ENCODE peak calls at places on chromosomes 7 and 10, in eight cellular contexts. Y is IMR-90, E is GM23248, C is fibroblast of lung, Q is neural progenitor cell, U is colonic mucosa, N is astrocyte, L is DND-41. P is an unnamed sample.

GRCh38 chr7:5776894-5777645 is 4.4 kb downstream of the RNF216 start:
- DNase-seq in Q (no peak), C (no peak), Y (no peak), E (no peak), L (peak; percentile 26), U (no peak), N (no peak), P (no peak)

GRCh38 chr10:113680172-113681111 is 730 bp downstream of the CASP7 start:
- DNase-seq in E (peak; percentile 78), N (peak; percentile 49), C (peak; percentile 73), Y (peak; percentile 73), Q (no peak), U (peak; percentile 80), L (peak; percentile 51), P (no peak)

GRCh38 chr10:103793429-103793828 is 61.9 kb downstream of the SH3PXD2A start:
- DNase-seq in U (no peak), N (no peak), E (no peak), C (no peak), Q (no peak), L (no peak), Y (no peak), P (no peak)

GRCh38 chr10:89007129-89007893 is 16.7 kb downstream of the FAS start:
- DNase-seq in Y (no peak), E (no peak), U (no peak), N (no peak), L (no peak), Q (no peak), C (no peak), P (no peak)

GRCh38 chr7:6218324-6218723 is 54.1 kb downstream of the CYTH3 start:
- DNase-seq in C (no peak), L (no peak), U (no peak), Q (no peak), E (no peak), N (no peak), Y (no peak), P (no peak)

GRCh38 chr10:44975487-44976331 is 2.9 kb downstream of the DEPP1 start:
- DNase-seq in E (peak; percentile 52), Y (peak; percentile 76), U (no peak), C (peak; percentile 46), Q (peak; percentile 42), L (peak; percentile 63), N (peak; percentile 76), P (peak; percentile 79)

GRCh38 chr10:25061711-25062455 is 45.5 kb downstream of the THNSL1 start:
- DNase-seq in U (no peak), E (peak; percentile 68), Q (no peak), Y (peak; percentile 20), L (no peak), N (peak; percentile 76), C (no peak), P (no peak)

GRCh38 chr7:24821045-24821853 is 64.0 kb upstream of the GSDME start:
- DNase-seq in Y (peak; percentile 96), U (peak; percentile 82), E (peak; percentile 96), Q (no peak), L (peak; percentile 94), N (peak; percentile 98), C (peak; percentile 92), P (no peak)

GRCh38 chr7:148909560-148909959 is 25.5 kb upstream of the EZH2 start:
- DNase-seq in N (no peak), Q (peak; percentile 24), E (no peak), U (no peak), C (peak; percentile 58), L (no peak), Y (no peak), P (no peak)

GRCh38 chr7:155020996-155021395 is 18.1 kb upstream of the PAXIP1 start:
- DNase-seq in C (no peak), Y (no peak), U (no peak), L (no peak), E (no peak), N (no peak), Q (peak; percentile 39), P (peak; percentile 68)

GRCh38 chr7:87886875-87887274 is 10.6 kb downstream of the DBF4 start:
- DNase-seq in E (peak; percentile 58), U (no peak), C (peak; percentile 75), Y (peak; percentile 56), Q (peak; percentile 25), L (no peak), N (peak; percentile 18), P (no peak)

GRCh38 chr10:11397980-11398580 is 213.4 kb downstream of the USP6NL start:
- DNase-seq in L (peak; percentile 41), C (peak; percentile 42), Q (no peak), U (no peak), Y (peak; percentile 5), N (peak; percentile 58), E (peak; percentile 48), P (peak; percentile 29)

GRCh38 chr7:113087278-113087998 is 811 bp upstream of the GPR85 start:
- DNase-seq in C (peak; percentile 90), N (peak; percentile 94), L (no peak), Q (peak; percentile 30), Y (peak; percentile 94), U (no peak), E (peak; percentile 94), P (no peak)

GRCh38 chr7:99135938-99136337 is 8.0 kb downstream of the SMURF1 start:
- DNase-seq in C (no peak), Q (no peak), E (no peak), U (no peak), N (no peak), L (no peak), Y (no peak), P (no peak)

GRCh38 chr7:22617166-22617565 is 109.8 kb upstream of the IL6 start:
- DNase-seq in Q (no peak), U (no peak), N (no peak), L (no peak), Y (no peak), C (no peak), E (peak; percentile 28), P (no peak)

GRCh38 chr7:85074016-85074415 is 112.8 kb downstream of the SEMA3D start:
- DNase-seq in L (no peak), C (no peak), U (no peak), Y (peak; percentile 10), E (peak; percentile 6), N (no peak), Q (no peak), P (no peak)

GRCh38 chr10:98957801-98958200 is 277.9 kb downstream of the HPSE2 start:
- DNase-seq in L (no peak), U (no peak), E (no peak), Q (no peak), Y (peak; percentile 78), N (no peak), C (peak; percentile 83), P (no peak)

GRCh38 chr7:154794147-154794780 is 208.7 kb downstream of the PAXIP1 start:
- DNase-seq in Q (peak; percentile 82), L (no peak), Y (no peak), E (no peak), C (no peak), N (no peak), U (peak; percentile 34), P (peak; percentile 94)

GRCh38 chr7:157386979-157387800 is 50.4 kb downstream of the DNAJB6 start:
- DNase-seq in C (peak; percentile 84), L (peak; percentile 86), N (peak; percentile 62), Q (peak; percentile 84), Y (peak; percentile 86), E (peak; percentile 75), U (peak; percentile 77), P (peak; percentile 95)
- H3K36me3 ChIP-seq in C (peaks cover 22% of the 10 kb centered on the region), L (peaks cover 94% of the 10 kb centered on the region), N (peaks cover 64% of the 10 kb centered on the region), Q (peaks cover 6% of the 10 kb centered on the region), Y (peaks cover 47% of the 10 kb centered on the region), E (peaks cover 57% of the 10 kb centered on the region), U (peaks cover 9% of the 10 kb centered on the region), P (peaks cover 88% of the 10 kb centered on the region)

GRCh38 chr10:69228151-69228550 is 8.0 kb downstream of the HKDC1 start:
- DNase-seq in L (no peak), Q (no peak), E (no peak), C (no peak), Y (no peak), U (no peak), N (no peak), P (no peak)
- H3K4me1 ChIP-seq in L (peaks cover 31% of the 10 kb centered on the region), Q (peaks cover 5% of the 10 kb centered on the region), E (peaks cover 21% of the 10 kb centered on the region), C (peaks cover 7% of the 10 kb centered on the region), Y (peaks cover 2% of the 10 kb centered on the region), U (peaks cover 15% of the 10 kb centered on the region), N (peaks cover 7% of the 10 kb centered on the region), P (no peaks in the 10 kb centered on the region)

DNA sequence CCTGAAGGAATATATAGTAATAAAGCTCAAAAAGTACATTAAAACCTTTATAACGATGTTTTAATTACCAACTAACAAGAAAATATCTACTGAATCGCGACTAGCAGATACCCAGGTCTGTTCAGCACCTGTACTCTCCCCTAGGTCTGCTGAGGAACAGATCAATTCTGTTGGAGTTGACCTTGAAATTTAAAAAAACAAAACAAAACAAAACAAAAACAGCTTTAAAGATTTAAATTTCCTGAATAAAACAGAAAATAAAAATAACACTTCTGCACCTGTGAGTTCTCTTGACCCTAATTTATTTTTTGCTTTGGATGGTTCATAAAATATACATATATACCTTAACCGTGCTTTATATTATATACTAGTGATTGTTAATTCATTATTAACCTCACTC is 24.6 kb downstream of the DIP2C start:
- DNase-seq in C (no peak), Y (no peak), E (no peak), Q (no peak), L (no peak), U (no peak), N (no peak), P (peak; percentile 4)
- H3K9ac ChIP-seq in C (peak overlapping the region; percentile 52), Y (no peak overlapping the region), E (no peak overlapping the region), Q (no peak overlapping the region), L (no peak overlapping the region), U (no peak overlapping the region), N (no peak overlapping the region), P (no peak overlapping the region)

GRCh38 chr10:61950449-61951143 is 49.1 kb downstream of the ARID5B start:
- DNase-seq in Q (no peak), U (no peak), Y (no peak), L (no peak), N (no peak), C (no peak), E (no peak), P (no peak)

GRCh38 chr10:61957806-61958205 is 56.3 kb downstream of the ARID5B start:
- DNase-seq in E (no peak), L (no peak), Y (no peak), Q (no peak), U (no peak), C (no peak), N (no peak), P (no peak)

GRCh38 chr10:61951144-61951483 is 49.6 kb downstream of the ARID5B start:
- DNase-seq in N (no peak), C (no peak), L (no peak), Y (no peak), Q (no peak), E (no peak), U (no peak), P (no peak)

GRCh38 chr10:61949687-61950086 is 48.2 kb downstream of the ARID5B start:
- DNase-seq in L (no peak), Q (no peak), C (no peak), E (no peak), Y (no peak), U (no peak), N (no peak), P (no peak)

DNA sequence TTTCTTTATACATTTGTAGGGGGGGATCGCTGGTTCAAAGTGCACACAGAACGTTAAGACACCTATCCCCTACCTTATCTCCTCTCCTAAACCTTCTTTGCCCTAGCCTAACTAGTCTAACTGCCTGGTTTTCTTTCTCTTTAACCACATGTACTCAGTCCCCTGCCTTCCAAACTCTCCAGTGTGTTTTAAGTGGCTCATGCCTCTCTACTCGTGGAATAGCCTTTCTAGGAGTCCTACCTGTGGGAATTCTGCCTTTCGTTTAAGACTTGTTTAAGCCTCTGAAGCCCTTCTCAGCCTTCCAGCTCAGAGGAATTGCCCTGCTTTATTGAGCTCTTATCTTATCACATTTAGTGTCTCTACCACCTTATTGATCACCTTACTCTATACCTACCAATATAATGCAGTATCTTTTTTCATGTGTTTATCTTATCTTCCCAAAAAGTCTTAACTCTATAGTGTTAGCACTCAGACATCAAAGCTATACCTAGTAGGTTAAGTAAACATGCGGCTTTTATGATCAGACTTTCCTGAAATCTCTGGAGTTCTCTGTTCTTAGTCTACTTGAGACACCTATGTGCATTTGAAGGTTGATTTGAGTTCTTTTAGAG is 50.6 kb downstream of the ARID5B start:
- DNase-seq in C (no peak), E (no peak), Q (no peak), N (no peak), U (no peak), Y (no peak), L (no peak), P (no peak)
- H3K36me3 ChIP-seq in C (peaks cover 6% of the 10 kb centered on the region), E (no peaks in the 10 kb centered on the region), Q (no peaks in the 10 kb centered on the region), N (peaks cover 9% of the 10 kb centered on the region), U (no peaks in the 10 kb centered on the region), Y (peaks cover 45% of the 10 kb centered on the region), L (no peaks in the 10 kb centered on the region), P (no peaks in the 10 kb centered on the region)